ENCODE peak calls at places on chromosomes 6 and 20, in five cellular contexts. L is heart left ventricle; H is CD8-positive, alpha-beta T cell; B is cardiac muscle cell; E is breast epithelium. C is an unnamed sample.

GRCh38 chr6:146905313-146905712 is 298.9 kb upstream of the STXBP5 start:
- DNase-seq in L (no peak), H (no peak), B (no peak), E (peak), C (no peak)

GRCh38 chr6:106163966-106164877 is 78.1 kb downstream of the PRDM1 start:
- DNase-seq in L (no peak), H (no peak), B (no peak), E (no peak), C (no peak)

GRCh38 chr20:10329387-10330005 is 104.5 kb downstream of the MKKS start:
- DNase-seq in L (no peak), H (no peak), B (no peak), E (no peak), C (no peak)

GRCh38 chr6:131807644-131808459 is at the start of gene ENPP1:
- DNase-seq in L (peak), H (peak), B (peak), E (peak), C (peak)

GRCh38 chr20:38343107-38343797 is 3.0 kb upstream of the LBP start:
- DNase-seq in L (no peak), H (no peak), B (no peak), E (no peak), C (peak)

GRCh38 chr6:40550096-40550731 is 37.0 kb downstream of the LRFN2 start:
- DNase-seq in L (no peak), H (no peak), B (peak), E (no peak), C (no peak)

GRCh38 chr6:79072640-79073181 is 5.3 kb downstream of the PHIP start:
- DNase-seq in L (no peak), H (no peak), B (no peak), E (no peak), C (no peak)

GRCh38 chr6:20319520-20320357 is 81.9 kb upstream of the E2F3 start:
- DNase-seq in L (peak), H (peak), B (no peak), E (no peak), C (no peak)

GRCh38 chr6:15501806-15502450 is 160.9 kb downstream of the DTNBP1 start:
- DNase-seq in L (peak), H (no peak), B (no peak), E (no peak), C (no peak)

DNA sequence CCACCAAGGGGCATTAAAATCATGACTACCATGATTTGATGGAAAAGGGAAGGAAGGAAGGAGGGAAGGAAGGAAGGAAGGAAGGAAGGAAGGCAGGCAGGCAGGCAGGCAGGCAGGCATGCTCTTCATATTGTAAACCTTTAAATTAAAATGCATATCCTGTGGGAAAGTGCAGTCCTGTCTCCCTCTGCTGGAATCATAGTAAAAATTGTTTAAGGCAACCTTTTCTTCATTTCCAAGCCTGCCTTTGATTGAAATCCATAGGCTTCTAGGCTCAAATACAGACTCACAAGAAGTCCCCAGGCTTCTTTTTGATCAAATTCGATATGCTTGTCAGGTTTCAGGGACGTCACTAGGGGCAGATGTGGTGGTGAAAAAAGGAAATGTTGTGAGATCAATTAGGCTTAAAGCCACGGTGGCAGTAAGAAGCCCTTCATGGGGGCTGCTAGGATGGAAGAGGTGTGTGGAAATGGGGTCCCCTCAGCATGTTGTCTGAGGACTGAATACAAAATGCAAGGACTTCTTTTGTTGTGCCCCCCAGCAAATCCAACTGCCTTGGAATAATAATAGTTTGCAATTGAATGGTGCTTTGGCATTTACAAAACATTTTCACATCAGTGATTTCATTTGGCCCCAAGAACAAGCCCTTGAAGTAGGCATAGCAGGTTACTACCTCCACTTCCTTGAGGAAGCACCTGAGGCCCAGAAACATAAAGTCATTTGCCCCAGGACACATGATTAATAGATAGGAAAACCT is 25.6 kb upstream of the GABRR1 start:
- DNase-seq in L (no peak), H (no peak), B (peak), E (no peak), C (no peak)
- TF ChIP-seq CTCF in L (peak), H (peak), B (peak), E (no peak), C (no peak)

GRCh38 chr6:118934461-118935330 is at the start of gene MCM9:
- DNase-seq in L (peak), H (peak), B (peak), E (peak), C (peak)

GRCh38 chr6:118933855-118934460 is 1.0 kb downstream of the MCM9 start:
- DNase-seq in L (no peak), H (no peak), B (no peak), E (no peak), C (no peak)

GRCh38 chr6:118932421-118932820 is 2.5 kb downstream of the MCM9 start:
- DNase-seq in L (no peak), H (no peak), B (no peak), E (no peak), C (no peak)

GRCh38 chr6:118931436-118931835 is 3.5 kb downstream of the MCM9 start:
- DNase-seq in L (no peak), H (no peak), B (no peak), E (no peak), C (no peak)

GRCh38 chr6:118930680-118931079 is 4.3 kb downstream of the MCM9 start:
- DNase-seq in L (no peak), H (no peak), B (no peak), E (no peak), C (no peak)
- TF ChIP-seq CTCF in L (no peak), H (no peak), B (no peak), E (no peak), C (no peak)

GRCh38 chr6:30685157-30685976 is 1.1 kb downstream of the PPP1R18 start:
- DNase-seq in L (no peak), H (peak), B (no peak), E (no peak), C (no peak)
- TF ChIP-seq CTCF in L (no peak), H (no peak), B (peak), E (no peak), C (no peak)

GRCh38 chr20:45971425-45971674 is 653 bp downstream of the ZNF335 start:
- DNase-seq in L (no peak), H (no peak), B (no peak), E (no peak), C (no peak)

GRCh38 chr20:45972500-45973183 is 639 bp upstream of the ZNF335 start:
- DNase-seq in L (no peak), H (no peak), B (no peak), E (no peak), C (no peak)

GRCh38 chr20:45969712-45970634 is 2.0 kb downstream of the ZNF335 start:
- DNase-seq in L (no peak), H (no peak), B (peak), E (no peak), C (peak)

GRCh38 chr20:45970646-45971424 is 1.2 kb downstream of the ZNF335 start:
- DNase-seq in L (no peak), H (no peak), B (no peak), E (no peak), C (no peak)

DNA sequence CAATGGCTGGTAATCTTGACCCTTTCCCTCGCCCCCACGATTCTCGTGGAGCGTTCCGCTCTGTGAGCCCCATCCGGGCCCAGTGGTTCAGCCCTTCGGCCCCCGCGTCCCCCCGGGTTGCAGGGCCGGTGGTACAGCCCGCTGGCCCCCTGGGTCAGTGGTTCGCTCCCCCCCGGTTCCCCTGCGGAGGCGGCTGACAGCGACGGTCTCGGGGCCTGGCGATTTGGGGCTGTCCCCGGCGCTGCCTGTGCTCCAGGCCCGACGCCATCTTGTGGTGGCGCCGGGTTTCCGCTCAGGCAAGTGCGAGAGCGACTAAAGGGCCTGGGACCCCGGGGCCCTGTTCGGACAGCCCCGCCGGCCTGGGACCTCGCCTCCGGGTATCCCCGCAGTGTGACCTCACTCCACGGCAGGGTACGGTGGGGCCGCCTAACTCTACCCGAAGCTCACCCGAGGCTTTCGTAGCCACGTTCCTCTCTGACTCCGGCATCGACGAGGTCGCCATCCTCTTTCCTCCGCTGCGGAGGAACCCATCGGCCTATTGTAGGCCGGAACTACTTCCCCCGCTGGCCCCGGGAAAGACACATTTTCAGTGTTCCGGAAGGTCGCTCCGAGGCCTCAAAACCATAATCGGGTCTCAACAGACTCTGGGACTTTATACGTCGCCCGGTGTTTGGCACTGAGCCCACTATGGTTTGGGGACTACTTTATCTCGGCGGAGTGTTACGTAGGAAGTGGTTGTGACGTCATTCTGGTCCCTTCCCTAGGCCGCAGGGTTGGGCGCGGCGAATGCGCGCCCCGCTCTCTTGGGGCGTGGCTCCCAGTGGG is at the start of gene ZNF335:
- DNase-seq in L (peak), H (peak), B (peak), E (peak), C (peak)
- TF ChIP-seq CTCF in L (peak), H (no peak), B (peak), E (peak), C (peak)

DNA sequence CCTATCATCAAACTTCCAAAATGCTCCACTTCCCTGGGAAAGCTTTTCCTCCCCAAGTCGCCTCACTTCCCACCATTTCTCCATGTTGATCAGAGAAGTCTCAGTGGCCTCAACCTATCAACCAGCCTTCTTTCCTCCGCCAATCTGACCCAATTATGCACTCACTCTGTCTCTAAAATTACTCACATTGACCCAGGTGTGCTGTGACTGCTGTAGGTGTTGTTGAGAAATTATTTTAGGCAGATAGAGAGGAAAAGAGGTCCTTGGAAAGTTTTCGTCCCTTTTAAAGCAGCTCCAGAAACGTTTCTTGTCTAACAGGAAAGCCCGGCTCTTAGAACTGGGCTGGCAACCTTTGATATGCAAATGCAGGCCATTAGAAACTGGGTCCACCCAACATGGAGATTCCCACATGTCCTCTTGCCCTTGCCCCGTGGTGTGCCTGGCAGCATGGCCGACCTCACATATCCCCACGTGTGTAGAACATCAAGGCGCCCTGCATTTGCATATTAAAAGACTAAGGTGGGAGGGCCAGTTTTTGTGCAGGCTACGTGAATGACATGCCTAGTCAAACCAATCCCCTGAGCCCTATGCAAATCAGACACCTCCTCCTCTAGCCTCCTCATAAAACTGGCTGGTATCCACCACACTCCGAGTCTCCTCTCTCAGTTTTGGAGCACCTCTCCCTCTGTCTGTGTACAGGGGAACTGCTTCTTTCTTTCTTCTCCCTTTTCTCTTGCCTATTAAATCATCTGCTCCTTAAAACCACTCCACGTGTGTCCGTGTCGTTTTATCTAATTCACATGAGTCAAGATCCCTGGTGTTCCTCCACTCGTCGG is 12.9 kb downstream of the IPCEF1 start:
- DNase-seq in L (peak), H (no peak), B (peak), E (peak), C (no peak)
- TF ChIP-seq CTCF in L (no peak), H (no peak), B (peak), E (no peak), C (no peak)

C was measured in omental fat pad.